ENCODE peak calls at places on chromosomes 5 and 9, in ten cellular contexts. Q is CD8-positive, alpha-beta T cell; E is H9; B is choroid plexus epithelial cell; Z is GM06990; I is astrocyte; J is neural crest cell; Y is HCT116; M is psoas muscle; S is heart left ventricle. F is an unnamed sample.
A peak's percentile ranks its signal among the peaks of the same experiment; 100 is the strongest.

GRCh38 chr9:89474939-89475338 is 23.0 kb downstream of the SEMA4D start:
- DNase-seq in Z (no peak), M (no peak), S (no peak), J (no peak), Y (no peak), B (no peak), E (no peak), I (no peak), Q (no peak), F (no peak)

GRCh38 chr5:72302171-72302570 is 17.9 kb downstream of the MRPS27 start:
- DNase-seq in J (no peak), Y (no peak), I (no peak), S (no peak), E (peak; percentile 68), Z (no peak), M (no peak), B (no peak), Q (no peak), F (no peak)

GRCh38 chr5:76715484-76715733 is 517 bp upstream of the F2R start:
- DNase-seq in Z (peak; percentile 42), B (no peak), Q (no peak), I (no peak), J (no peak), M (no peak), E (peak; percentile 33), S (no peak), Y (no peak), F (no peak)

GRCh38 chr5:95808686-95809413 is 13.7 kb downstream of the GLRX start:
- DNase-seq in S (peak; percentile 88), Q (peak; percentile 54), M (peak; percentile 84), I (no peak), B (peak; percentile 87), Y (no peak), E (no peak), Z (peak; percentile 86), J (no peak), F (no peak)

GRCh38 chr5:120160120-120160895 is 303.8 kb upstream of the PRR16 start:
- DNase-seq in B (peak; percentile 56), Z (no peak), S (no peak), M (no peak), Y (no peak), Q (no peak), J (no peak), I (peak; percentile 72), E (no peak), F (no peak)

GRCh38 chr5:40762716-40763115 is 7.0 kb upstream of the TTC33 start:
- DNase-seq in J (no peak), S (no peak), E (no peak), B (no peak), Z (no peak), Y (no peak), M (no peak), Q (no peak), I (no peak), F (no peak)

GRCh38 chr9:101736723-101737122 is 1.7 kb downstream of the GRIN3A start:
- DNase-seq in M (peak; percentile 11), S (peak; percentile 47), Z (no peak), B (peak; percentile 13), J (peak; percentile 9), Q (no peak), Y (no peak), I (no peak), E (peak; percentile 71), F (peak; percentile 78)

GRCh38 chr9:80797841-80798688 is 891.3 kb downstream of the TLE1 start:
- DNase-seq in S (no peak), M (no peak), Z (no peak), B (no peak), J (no peak), E (no peak), I (peak; percentile 47), Y (no peak), Q (no peak), F (peak; percentile 10)

GRCh38 chr9:38388283-38389223 is 3.9 kb upstream of the ALDH1B1 start:
- DNase-seq in Q (no peak), I (peak; percentile 53), B (peak; percentile 30), Y (no peak), J (no peak), Z (no peak), E (no peak), S (no peak), M (peak; percentile 27), F (no peak)

GRCh38 chr5:94545870-94546625 is 72.4 kb downstream of the KIAA0825 start:
- DNase-seq in Y (no peak), Z (no peak), B (no peak), E (no peak), M (no peak), S (no peak), J (no peak), Q (no peak), I (no peak), F (no peak)

GRCh38 chr5:171537463-171537862 is 118.0 kb downstream of the FGF18 start:
- DNase-seq in Y (no peak), E (no peak), I (peak; percentile 25), M (no peak), J (no peak), Q (no peak), B (peak; percentile 8), Z (no peak), S (no peak), F (no peak)

GRCh38 chr9:109132473-109133095 is 12.8 kb upstream of the TMEM245 start:
- DNase-seq in Q (no peak), B (no peak), J (no peak), Z (no peak), M (no peak), S (no peak), I (no peak), Y (no peak), E (no peak), F (no peak)
- TF ChIP-seq CTCF in Q (no peak), B (no peak), J (no peak), Z (no peak), M (no peak), S (peak; percentile 31), I (no peak), Y (no peak), E (peak; percentile 14), F (no peak)

DNA sequence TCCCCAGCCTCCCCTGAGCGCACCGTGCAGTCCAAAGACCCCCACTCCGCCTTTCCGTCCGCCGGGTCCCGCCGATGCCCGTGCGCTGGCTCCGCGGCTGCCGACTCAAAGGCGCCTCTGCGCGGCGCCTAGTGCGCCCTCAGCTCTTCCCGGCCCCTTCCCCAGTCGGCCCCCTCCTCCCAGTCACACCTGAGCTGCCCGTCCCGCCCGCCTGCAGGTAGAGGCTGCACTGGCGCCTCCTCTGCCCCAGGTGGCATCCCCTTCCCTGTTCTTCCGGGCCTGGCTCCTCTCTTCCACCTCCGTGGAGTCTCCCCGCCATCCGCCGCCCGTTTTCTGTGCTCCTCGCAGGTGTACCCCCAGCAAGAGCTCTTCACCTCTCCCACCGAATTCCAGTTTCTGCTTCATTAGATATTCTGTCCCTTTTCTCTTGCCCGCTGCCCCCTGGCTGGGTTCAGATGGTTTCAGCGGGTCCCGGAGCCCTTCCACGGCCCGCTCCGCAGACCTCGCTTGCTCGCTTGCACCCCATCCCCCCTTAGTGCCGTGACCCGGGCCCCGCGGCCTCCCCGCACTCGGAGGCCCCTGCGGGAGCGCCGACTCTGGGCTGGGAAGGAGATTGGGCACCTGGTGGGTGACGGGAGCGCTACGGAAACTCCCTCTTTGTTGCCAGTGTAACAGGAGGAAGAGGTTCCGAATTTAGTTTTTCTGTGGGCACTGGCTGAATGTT is 707 bp downstream of the SLC44A1 start:
- DNase-seq in M (peak; percentile 43), Z (peak; percentile 45), S (peak; percentile 73), B (peak; percentile 41), J (peak; percentile 23), I (no peak), E (peak; percentile 90), Y (no peak), Q (peak; percentile 19), F (peak; percentile 56)
- TF ChIP-seq CTCF in M (no peak), Z (peak; percentile 33), S (no peak), B (peak; percentile 18), J (no peak), I (no peak), E (peak; percentile 64), Y (peak; percentile 30), Q (no peak), F (no peak)

GRCh38 chr9:116933251-116933650 is 246.1 kb downstream of the TRIM32 start:
- DNase-seq in Z (no peak), B (no peak), Q (no peak), J (no peak), I (no peak), E (no peak), Y (no peak), S (no peak), M (no peak), F (no peak)
- TF ChIP-seq CTCF in Z (no peak), B (no peak), Q (no peak), J (no peak), I (no peak), E (no peak), Y (no peak), S (no peak), M (no peak), F (no peak)

GRCh38 chr5:44862808-44863207 is 54.1 kb downstream of the MRPS30 start:
- DNase-seq in J (no peak), E (no peak), S (no peak), Y (peak; percentile 41), B (peak; percentile 33), I (peak; percentile 16), Q (no peak), M (no peak), Z (no peak), F (no peak)
- TF ChIP-seq CTCF in J (peak; percentile 62), E (peak; percentile 50), S (peak; percentile 13), Y (peak; percentile 65), B (peak; percentile 33), I (peak; percentile 41), Q (no peak), M (no peak), Z (peak; percentile 35), F (no peak)

GRCh38 chr9:34866614-34867013 is 91.5 kb upstream of the PHF24 start:
- DNase-seq in Q (no peak), Z (no peak), B (no peak), Y (no peak), M (no peak), J (no peak), E (no peak), S (no peak), I (no peak), F (no peak)

GRCh38 chr9:34863426-34863825 is 94.7 kb upstream of the PHF24 start:
- DNase-seq in Z (no peak), Y (no peak), S (no peak), M (no peak), Q (no peak), E (no peak), B (no peak), I (no peak), J (no peak), F (no peak)

DNA sequence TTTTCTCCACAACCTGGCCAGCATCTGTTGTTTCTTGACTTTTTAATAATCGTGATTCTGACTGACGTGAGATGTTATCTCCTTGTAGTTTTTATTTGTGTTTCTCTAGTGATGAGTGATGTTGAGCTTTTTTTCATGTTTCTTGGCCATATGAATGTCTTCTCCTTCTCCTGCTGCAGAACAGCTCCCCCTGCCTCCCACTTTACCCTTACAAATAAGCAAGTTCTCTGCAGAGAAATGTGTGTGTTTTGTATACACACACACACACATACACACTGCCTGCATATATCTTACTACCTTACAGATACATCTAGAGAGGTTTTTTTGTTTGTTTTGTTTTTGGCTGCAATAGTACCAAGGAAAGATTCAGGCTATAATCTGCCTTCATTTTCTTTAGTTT is 88.7 kb upstream of the PHF24 start:
- DNase-seq in Q (no peak), M (no peak), B (peak; percentile 68), S (no peak), Y (peak; percentile 7), I (no peak), J (no peak), Z (no peak), E (no peak), F (no peak)
- TF ChIP-seq CTCF in Q (no peak), M (no peak), B (peak; percentile 68), S (peak; percentile 47), Y (peak; percentile 55), I (peak; percentile 5), J (peak; percentile 40), Z (peak; percentile 33), E (peak; percentile 58), F (no peak)

GRCh38 chr5:58548104-58548503 is 34.8 kb upstream of the RAB3C start:
- DNase-seq in I (no peak), Y (no peak), Q (no peak), J (no peak), E (no peak), B (no peak), M (no peak), S (no peak), Z (no peak), F (no peak)
- TF ChIP-seq CTCF in I (no peak), Y (no peak), Q (no peak), J (no peak), E (no peak), B (no peak), M (no peak), S (no peak), Z (no peak), F (no peak)

F was measured in nephron progenitor cell.